ENCODE peak calls at places on chromosomes 5 and 9, in seven cellular contexts. I is IMR-90; G is CD8-positive, alpha-beta memory T cell; V is cardiac muscle cell; J is astrocyte; E is esophagus muscularis mucosa; W is suprapubic skin. D is an unnamed sample.

GRCh38 chr9:81237565-81238231 is 451.6 kb downstream of the TLE1 start:
- DNase-seq in G (no peak), E (no peak), J (no peak), W (no peak), V (no peak), I (peak; percentile 77), D (no peak)

GRCh38 chr9:5578698-5579085 is 50.2 kb upstream of the RIC1 start:
- DNase-seq in G (no peak), I (no peak), W (no peak), E (no peak), J (no peak), V (no peak), D (no peak)

GRCh38 chr5:104540448-104540847 is 977.9 kb upstream of the NUDT12 start:
- DNase-seq in W (no peak), E (no peak), G (no peak), V (no peak), I (peak; percentile 58), J (peak; percentile 61), D (no peak)

GRCh38 chr5:5270958-5271605 is 131.0 kb downstream of the ADAMTS16 start:
- DNase-seq in V (peak; percentile 12), G (no peak), J (peak; percentile 92), I (peak; percentile 40), W (no peak), E (peak; percentile 92), D (no peak)

GRCh38 chr9:19969721-19970120 is 180.9 kb upstream of the SLC24A2 start:
- DNase-seq in I (no peak), V (no peak), W (no peak), G (no peak), J (peak; percentile 14), E (no peak), D (no peak)

GRCh38 chr5:143572671-143573070 is 169.2 kb upstream of the NR3C1 start:
- DNase-seq in W (no peak), V (no peak), E (no peak), J (no peak), I (no peak), G (no peak), D (no peak)

GRCh38 chr9:122816163-122816867 is 12.1 kb downstream of the PDCL start:
- DNase-seq in I (no peak), J (no peak), V (no peak), G (peak; percentile 50), W (no peak), E (no peak), D (no peak)

GRCh38 chr5:157312492-157312891 is 46.6 kb downstream of the CYFIP2 start:
- DNase-seq in G (peak; percentile 65), J (peak; percentile 55), E (no peak), V (peak; percentile 52), W (no peak), I (peak; percentile 72), D (no peak)

GRCh38 chr5:68458416-68458815 is 242.9 kb downstream of the PIK3R1 start:
- DNase-seq in V (no peak), G (peak; percentile 9), W (no peak), J (peak; percentile 23), I (no peak), E (no peak), D (no peak)

GRCh38 chr5:132243366-132243977 is 14.0 kb upstream of the PDLIM4 start:
- DNase-seq in J (no peak), E (no peak), V (no peak), I (no peak), W (no peak), G (no peak), D (no peak)

GRCh38 chr9:124045076-124045829 is 33.7 kb downstream of the LHX2 start:
- DNase-seq in W (peak; percentile 73), J (no peak), V (no peak), E (no peak), G (no peak), I (peak; percentile 22), D (no peak)

GRCh38 chr9:76302947-76303550 is 91.2 kb downstream of the RFK start:
- DNase-seq in G (peak; percentile 39), E (no peak), I (peak; percentile 72), V (peak; percentile 67), J (peak; percentile 30), W (no peak), D (no peak)

GRCh38 chr9:83472221-83472665 is 66.0 kb downstream of the FRMD3 start:
- DNase-seq in E (no peak), V (no peak), W (no peak), J (peak; percentile 1), G (no peak), I (peak; percentile 1), D (no peak)

GRCh38 chr5:167699434-167699833 is 592.0 kb upstream of the WWC1 start:
- DNase-seq in W (no peak), I (peak; percentile 99), E (no peak), G (no peak), J (peak; percentile 100), V (peak; percentile 74), D (no peak)

GRCh38 chr9:127144670-127145458 is 22.4 kb upstream of the ANGPTL2 start:
- DNase-seq in I (no peak), J (no peak), V (peak; percentile 59), E (peak; percentile 92), W (no peak), G (no peak), D (no peak)

GRCh38 chr5:137831526-137831925 is 36.1 kb upstream of the MYOT start:
- DNase-seq in W (no peak), I (no peak), V (no peak), G (no peak), E (no peak), J (no peak), D (no peak)

GRCh38 chr5:125503958-125504357 is 757.5 kb upstream of the ZNF608 start:
- DNase-seq in G (no peak), I (no peak), W (no peak), E (no peak), J (no peak), V (no peak), D (no peak)

GRCh38 chr9:92402359-92402758 is 2.0 kb downstream of the OGN start:
- DNase-seq in G (no peak), J (no peak), W (no peak), E (no peak), V (no peak), I (no peak), D (no peak)

GRCh38 chr9:92405770-92406169 is 1.4 kb upstream of the OGN start:
- DNase-seq in I (no peak), E (no peak), W (no peak), V (no peak), J (no peak), G (no peak), D (no peak)

GRCh38 chr9:92403153-92403552 is 1.2 kb downstream of the OGN start:
- DNase-seq in G (no peak), E (no peak), V (no peak), I (no peak), J (no peak), W (no peak), D (no peak)

GRCh38 chr9:92404437-92404836 is at the start of gene OGN:
- DNase-seq in W (no peak), E (no peak), I (peak; percentile 47), J (no peak), V (no peak), G (no peak), D (no peak)

GRCh38 chr9:92404031-92404430 is 347 bp downstream of the OGN start:
- DNase-seq in E (no peak), I (no peak), V (no peak), J (no peak), G (no peak), W (no peak), D (no peak)
- H3K4me3 ChIP-seq in E (peak overlapping the region; percentile 38), I (no peak overlapping the region), V (no peak overlapping the region), J (no peak overlapping the region), G (no peak overlapping the region), W (no peak overlapping the region), D (no peak overlapping the region)

GRCh38 chr5:141343953-141344463 is 379 bp downstream of the PCDHGA3 start:
- DNase-seq in G (no peak), V (no peak), J (no peak), I (no peak), W (no peak), E (no peak), D (no peak)

GRCh38 chr5:141343242-141343952 is at the start of gene PCDHGA3:
- DNase-seq in J (peak; percentile 55), E (no peak), W (no peak), G (no peak), I (peak; percentile 71), V (no peak), D (no peak)

GRCh38 chr5:141345327-141345726 is 1.7 kb downstream of the PCDHGA3 start:
- DNase-seq in V (no peak), I (no peak), J (no peak), E (no peak), G (no peak), W (no peak), D (no peak)

GRCh38 chr5:141338538-141339306 is at the start of gene PCDHGA2:
- DNase-seq in W (no peak), I (peak; percentile 66), G (no peak), E (no peak), V (no peak), J (peak; percentile 28), D (no peak)

DNA sequence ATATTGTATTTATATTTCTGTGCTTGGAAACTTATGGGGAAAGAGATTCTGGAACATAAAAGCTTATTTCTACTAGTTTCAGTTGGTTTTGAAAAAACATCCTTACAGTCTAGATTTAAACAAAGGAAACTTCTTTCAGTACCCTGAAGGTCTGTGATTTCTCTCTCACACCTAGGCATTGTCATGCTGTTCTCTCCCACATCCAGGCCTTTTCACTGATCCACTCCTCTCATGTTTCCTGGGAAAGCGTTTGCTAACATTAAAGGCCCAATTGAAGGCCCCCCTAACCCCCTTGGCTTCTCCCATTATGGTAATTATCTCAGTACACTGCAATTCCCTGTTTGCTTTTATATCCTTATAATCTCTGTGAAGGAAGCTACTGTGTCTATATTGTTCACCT is 856 bp upstream of the PCDHGA3 start:
- DNase-seq in J (no peak), E (no peak), I (no peak), V (peak; percentile 20), G (no peak), W (no peak), D (no peak)
- H3K9me3 ChIP-seq in J (peaks cover 36% of the 10 kb centered on the region), E (peaks cover 71% of the 10 kb centered on the region), I (peaks cover 49% of the 10 kb centered on the region), V (no peaks in the 10 kb centered on the region), G (peaks cover 4% of the 10 kb centered on the region), W (peaks cover 31% of the 10 kb centered on the region), D (peaks cover 26% of the 10 kb centered on the region)

GRCh38 chr5:36948041-36948440 is 71.5 kb downstream of the NIPBL start:
- DNase-seq in E (no peak), W (no peak), V (no peak), G (no peak), I (peak; percentile 43), J (peak; percentile 65), D (no peak)
- H3K4me1 ChIP-seq in E (peaks cover 58% of the 10 kb centered on the region), W (peaks cover 36% of the 10 kb centered on the region), V (peaks cover 31% of the 10 kb centered on the region), G (peaks cover 23% of the 10 kb centered on the region), I (no peaks in the 10 kb centered on the region), J (peaks cover 12% of the 10 kb centered on the region), D (peaks cover 51% of the 10 kb centered on the region)

DNA sequence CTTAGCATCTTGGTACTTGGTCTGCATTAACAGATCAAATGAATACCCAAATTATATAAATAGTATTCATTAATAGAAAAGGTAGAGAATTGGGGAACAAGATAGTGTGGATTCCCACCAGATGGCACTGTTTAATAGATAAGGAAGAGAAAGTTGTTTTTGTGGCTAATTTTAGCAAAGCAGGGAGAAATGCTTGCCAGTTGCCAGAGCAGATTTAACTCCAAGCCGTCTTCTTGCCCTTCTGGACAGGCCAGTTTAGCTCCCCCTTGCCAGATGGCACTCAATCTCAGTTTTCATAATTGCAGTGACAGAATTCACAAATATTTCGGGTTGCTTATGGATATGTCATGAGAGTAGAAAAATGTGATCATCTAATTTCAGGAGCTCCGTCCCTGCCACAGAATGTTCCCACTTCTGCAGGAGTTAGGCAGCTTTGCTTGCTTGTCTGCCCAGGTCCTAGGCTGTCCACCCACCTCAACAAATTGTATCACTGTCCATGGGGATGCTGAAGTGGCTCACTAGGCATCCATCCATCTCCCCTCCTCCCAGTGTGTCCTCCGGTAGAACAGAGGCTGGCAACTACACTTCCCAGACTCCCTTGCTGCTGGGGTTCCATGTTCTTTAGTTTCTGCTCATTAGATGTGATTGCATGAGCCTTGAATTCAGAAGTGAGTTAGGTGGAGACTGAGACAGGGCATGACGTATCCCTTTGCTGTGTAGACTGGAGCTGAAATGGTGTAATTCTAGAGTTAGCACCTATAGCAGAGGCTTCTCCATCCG is 11.8 kb upstream of the HEXB start:
- DNase-seq in J (no peak), E (no peak), W (no peak), G (no peak), V (peak; percentile 21), I (peak; percentile 67), D (no peak)
- H3K4me3 ChIP-seq in J (no peak overlapping the region), E (peak overlapping the region; percentile 42), W (peak overlapping the region; percentile 31), G (no peak overlapping the region), V (no peak overlapping the region), I (no peak overlapping the region), D (no peak overlapping the region)